ENCODE peak calls at places on chromosomes 7 and 10, in nine cellular contexts. One of them, this sample, is unnamed.

GRCh38 chr7:1369856-1370657 is 89.2 kb downstream of the MICALL2 start:
- DNase-seq in upper lobe of right lung: no peak
- DNase-seq in nephron progenitor cell: no peak
- DNase-seq in upper lobe of left lung: peak
- DNase-seq in hepatocyte: no peak
- DNase-seq in left lung: peak
- DNase-seq in HFF-Myc: no peak
- DNase-seq in dorsolateral prefrontal cortex: no peak
- DNase-seq in H9: no peak
- DNase-seq in this sample: no peak

GRCh38 chr10:94524146-94524545 is 21.4 kb upstream of the HELLS start:
- DNase-seq in H9: no peak
- DNase-seq in hepatocyte: no peak
- DNase-seq in left lung: no peak
- DNase-seq in dorsolateral prefrontal cortex: no peak
- DNase-seq in upper lobe of right lung: no peak
- DNase-seq in nephron progenitor cell: no peak
- DNase-seq in upper lobe of left lung: no peak
- DNase-seq in HFF-Myc: no peak
- DNase-seq in this sample: no peak

GRCh38 chr7:130490888-130491771 is 755 bp upstream of the MEST start:
- DNase-seq in upper lobe of left lung: peak
- DNase-seq in nephron progenitor cell: peak
- DNase-seq in dorsolateral prefrontal cortex: peak
- DNase-seq in left lung: peak
- DNase-seq in hepatocyte: peak
- DNase-seq in H9: peak
- DNase-seq in HFF-Myc: no peak
- DNase-seq in upper lobe of right lung: peak
- DNase-seq in this sample: peak

GRCh38 chr7:139783647-139784385 is 6.0 kb upstream of the HIPK2 start:
- DNase-seq in hepatocyte: no peak
- DNase-seq in upper lobe of right lung: no peak
- DNase-seq in H9: no peak
- DNase-seq in dorsolateral prefrontal cortex: no peak
- DNase-seq in upper lobe of left lung: no peak
- DNase-seq in HFF-Myc: no peak
- DNase-seq in nephron progenitor cell: no peak
- DNase-seq in left lung: no peak
- DNase-seq in this sample: no peak

GRCh38 chr10:12540341-12540781 is 191.0 kb downstream of the CAMK1D start:
- DNase-seq in upper lobe of left lung: no peak
- DNase-seq in left lung: no peak
- DNase-seq in H9: no peak
- DNase-seq in nephron progenitor cell: no peak
- DNase-seq in hepatocyte: no peak
- DNase-seq in dorsolateral prefrontal cortex: no peak
- DNase-seq in upper lobe of right lung: no peak
- DNase-seq in HFF-Myc: no peak
- DNase-seq in this sample: no peak

GRCh38 chr10:56632537-56632936 is 271.5 kb upstream of the ZWINT start:
- DNase-seq in left lung: no peak
- DNase-seq in HFF-Myc: no peak
- DNase-seq in upper lobe of left lung: no peak
- DNase-seq in H9: no peak
- DNase-seq in upper lobe of right lung: no peak
- DNase-seq in dorsolateral prefrontal cortex: no peak
- DNase-seq in nephron progenitor cell: no peak
- DNase-seq in hepatocyte: no peak
- DNase-seq in this sample: no peak

GRCh38 chr10:119283387-119283786 is 76.0 kb downstream of the GRK5 start:
- DNase-seq in nephron progenitor cell: no peak
- DNase-seq in upper lobe of right lung: no peak
- DNase-seq in dorsolateral prefrontal cortex: no peak
- DNase-seq in H9: no peak
- DNase-seq in hepatocyte: no peak
- DNase-seq in HFF-Myc: no peak
- DNase-seq in left lung: no peak
- DNase-seq in upper lobe of left lung: no peak
- DNase-seq in this sample: no peak

GRCh38 chr10:77531441-77532001 is 106.1 kb downstream of the KCNMA1 start:
- DNase-seq in upper lobe of right lung: no peak
- DNase-seq in hepatocyte: peak
- DNase-seq in nephron progenitor cell: no peak
- DNase-seq in HFF-Myc: peak
- DNase-seq in left lung: peak
- DNase-seq in dorsolateral prefrontal cortex: peak
- DNase-seq in H9: no peak
- DNase-seq in upper lobe of left lung: no peak
- DNase-seq in this sample: no peak

DNA sequence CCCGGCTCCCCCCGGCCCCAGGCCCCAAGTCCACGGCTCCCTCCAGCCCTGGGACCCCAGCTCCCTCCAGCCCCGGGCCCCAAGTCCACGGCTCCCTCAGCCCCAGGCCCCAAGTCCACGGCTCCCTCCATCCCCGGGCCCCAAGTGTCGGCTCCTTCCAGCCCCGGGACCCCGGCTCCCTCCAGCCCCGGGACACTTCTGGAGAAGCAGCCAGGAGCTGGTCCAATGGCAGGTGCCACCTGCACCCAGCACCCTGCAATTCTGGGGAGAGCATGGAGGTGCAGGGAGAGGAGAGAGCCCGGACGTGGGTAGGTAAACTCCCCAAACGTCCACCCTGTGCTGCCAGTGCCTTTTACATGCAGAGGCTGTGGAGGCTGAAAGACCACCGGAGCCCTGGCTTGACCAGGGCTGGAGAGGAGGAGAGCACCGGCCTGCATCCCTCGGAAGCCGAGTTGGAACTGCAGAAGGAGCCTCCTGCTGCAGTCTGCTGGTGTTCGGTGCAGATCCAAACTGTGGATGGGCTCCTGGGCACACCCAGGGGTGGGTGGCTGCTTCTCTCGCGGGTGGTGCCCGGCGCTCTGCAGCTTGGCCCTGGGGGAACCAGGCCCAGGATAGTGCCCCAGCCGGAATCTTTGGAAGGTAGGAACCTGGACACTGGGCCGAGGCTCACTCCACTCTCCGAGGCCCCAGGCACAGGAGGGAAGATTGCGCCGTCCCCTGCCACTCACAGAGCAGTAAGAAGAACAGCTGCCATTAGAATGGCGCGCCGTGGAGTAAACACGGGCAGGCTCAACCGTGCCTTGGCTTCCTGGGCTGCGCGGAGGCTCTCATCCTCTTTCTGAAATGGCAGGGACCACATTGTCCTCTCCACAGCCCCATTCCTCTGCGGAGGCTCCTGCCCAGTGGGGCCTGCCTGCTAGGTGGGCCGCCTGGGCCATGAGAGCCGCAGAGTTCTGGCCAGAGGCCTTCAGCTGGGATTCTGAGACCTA is 14.7 kb downstream of the SHH start:
- DNase-seq in upper lobe of right lung: no peak
- DNase-seq in nephron progenitor cell: no peak
- DNase-seq in HFF-Myc: no peak
- DNase-seq in upper lobe of left lung: no peak
- DNase-seq in hepatocyte: no peak
- DNase-seq in dorsolateral prefrontal cortex: peak
- DNase-seq in left lung: peak
- DNase-seq in H9: no peak
- DNase-seq in this sample: no peak
- TF ChIP-seq CTCF in upper lobe of right lung: no peak
- TF ChIP-seq CTCF in nephron progenitor cell: no peak
- TF ChIP-seq CTCF in HFF-Myc: no peak
- TF ChIP-seq CTCF in upper lobe of left lung: no peak
- TF ChIP-seq CTCF in hepatocyte: no peak
- TF ChIP-seq CTCF in dorsolateral prefrontal cortex: no peak
- TF ChIP-seq CTCF in left lung: no peak
- TF ChIP-seq CTCF in H9: no peak
- TF ChIP-seq CTCF in this sample: no peak

GRCh38 chr10:24425151-24425550 is 216.2 kb downstream of the KIAA1217 start:
- DNase-seq in left lung: no peak
- DNase-seq in nephron progenitor cell: no peak
- DNase-seq in upper lobe of left lung: no peak
- DNase-seq in H9: no peak
- DNase-seq in upper lobe of right lung: no peak
- DNase-seq in dorsolateral prefrontal cortex: no peak
- DNase-seq in HFF-Myc: no peak
- DNase-seq in hepatocyte: no peak
- DNase-seq in this sample: no peak

GRCh38 chr10:24432478-24433416 is 223.8 kb downstream of the KIAA1217 start:
- DNase-seq in upper lobe of right lung: no peak
- DNase-seq in H9: no peak
- DNase-seq in upper lobe of left lung: no peak
- DNase-seq in left lung: no peak
- DNase-seq in nephron progenitor cell: no peak
- DNase-seq in hepatocyte: no peak
- DNase-seq in dorsolateral prefrontal cortex: no peak
- DNase-seq in HFF-Myc: no peak
- DNase-seq in this sample: no peak

GRCh38 chr10:24428410-24428782 is 219.5 kb downstream of the KIAA1217 start:
- DNase-seq in left lung: no peak
- DNase-seq in dorsolateral prefrontal cortex: no peak
- DNase-seq in H9: no peak
- DNase-seq in HFF-Myc: no peak
- DNase-seq in upper lobe of right lung: no peak
- DNase-seq in nephron progenitor cell: no peak
- DNase-seq in hepatocyte: no peak
- DNase-seq in upper lobe of left lung: no peak
- DNase-seq in this sample: no peak

GRCh38 chr10:24430591-24430990 is 221.7 kb downstream of the KIAA1217 start:
- DNase-seq in left lung: no peak
- DNase-seq in dorsolateral prefrontal cortex: no peak
- DNase-seq in HFF-Myc: no peak
- DNase-seq in hepatocyte: no peak
- DNase-seq in upper lobe of left lung: no peak
- DNase-seq in nephron progenitor cell: no peak
- DNase-seq in H9: no peak
- DNase-seq in upper lobe of right lung: no peak
- DNase-seq in this sample: no peak

DNA sequence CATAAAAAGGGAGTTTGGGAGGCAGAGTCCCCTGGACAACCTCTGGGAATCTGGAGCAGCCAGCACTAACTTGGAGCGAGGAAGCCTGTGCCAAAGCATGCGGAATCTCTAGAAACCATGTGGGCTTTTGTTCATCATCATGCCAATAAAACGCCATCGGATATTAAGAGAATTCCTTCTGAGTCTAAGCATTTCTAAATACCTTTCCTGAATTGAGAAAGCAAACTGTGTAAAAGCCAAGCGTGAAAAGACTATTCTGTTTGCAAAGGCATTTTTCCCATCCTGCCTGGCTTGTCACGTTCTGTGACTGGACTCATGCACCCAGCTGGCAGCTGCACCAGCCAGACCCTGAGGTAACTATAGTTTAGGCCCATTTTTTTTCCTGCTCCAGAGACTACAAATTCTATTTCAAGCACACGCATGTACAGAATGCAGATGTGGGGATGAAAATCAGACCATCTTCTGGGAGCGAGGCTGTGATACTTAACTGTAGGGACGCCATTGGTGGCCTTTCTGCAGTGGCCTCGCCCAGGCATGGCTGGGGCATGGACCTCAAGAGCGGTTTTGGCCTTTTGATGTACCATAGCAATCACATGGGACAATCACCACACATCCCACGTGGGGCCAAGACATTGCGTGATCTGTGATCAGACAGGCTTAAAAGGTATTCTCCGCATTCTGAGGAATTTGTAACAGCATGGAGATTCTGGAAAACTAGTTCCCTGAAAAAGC is 218.9 kb downstream of the KIAA1217 start:
- DNase-seq in H9: no peak
- DNase-seq in HFF-Myc: no peak
- DNase-seq in upper lobe of right lung: no peak
- DNase-seq in nephron progenitor cell: no peak
- DNase-seq in left lung: no peak
- DNase-seq in upper lobe of left lung: no peak
- DNase-seq in hepatocyte: no peak
- DNase-seq in dorsolateral prefrontal cortex: no peak
- DNase-seq in this sample: no peak
- TF ChIP-seq CTCF in H9: no peak
- TF ChIP-seq CTCF in HFF-Myc: no peak
- TF ChIP-seq CTCF in upper lobe of right lung: no peak
- TF ChIP-seq CTCF in nephron progenitor cell: no peak
- TF ChIP-seq CTCF in left lung: no peak
- TF ChIP-seq CTCF in upper lobe of left lung: no peak
- TF ChIP-seq CTCF in hepatocyte: no peak
- TF ChIP-seq CTCF in dorsolateral prefrontal cortex: no peak
- TF ChIP-seq CTCF in this sample: no peak

GRCh38 chr7:64634406-64635062 is 31.4 kb upstream of the ZNF107 start:
- DNase-seq in dorsolateral prefrontal cortex: no peak
- DNase-seq in hepatocyte: no peak
- DNase-seq in H9: no peak
- DNase-seq in upper lobe of left lung: no peak
- DNase-seq in upper lobe of right lung: no peak
- DNase-seq in HFF-Myc: no peak
- DNase-seq in left lung: no peak
- DNase-seq in nephron progenitor cell: no peak
- DNase-seq in this sample: no peak

GRCh38 chr7:64632029-64632428 is 33.9 kb upstream of the ZNF107 start:
- DNase-seq in hepatocyte: no peak
- DNase-seq in nephron progenitor cell: no peak
- DNase-seq in dorsolateral prefrontal cortex: no peak
- DNase-seq in upper lobe of left lung: no peak
- DNase-seq in left lung: no peak
- DNase-seq in H9: no peak
- DNase-seq in HFF-Myc: no peak
- DNase-seq in upper lobe of right lung: no peak
- DNase-seq in this sample: no peak

GRCh38 chr7:64636386-64636785 is 29.5 kb upstream of the ZNF107 start:
- DNase-seq in upper lobe of right lung: no peak
- DNase-seq in hepatocyte: no peak
- DNase-seq in left lung: no peak
- DNase-seq in dorsolateral prefrontal cortex: no peak
- DNase-seq in nephron progenitor cell: no peak
- DNase-seq in HFF-Myc: no peak
- DNase-seq in H9: no peak
- DNase-seq in upper lobe of left lung: no peak
- DNase-seq in this sample: no peak

GRCh38 chr7:64630496-64630895 is 35.4 kb upstream of the ZNF107 start:
- DNase-seq in HFF-Myc: no peak
- DNase-seq in nephron progenitor cell: no peak
- DNase-seq in upper lobe of right lung: no peak
- DNase-seq in hepatocyte: no peak
- DNase-seq in left lung: no peak
- DNase-seq in upper lobe of left lung: no peak
- DNase-seq in dorsolateral prefrontal cortex: no peak
- DNase-seq in H9: no peak
- DNase-seq in this sample: no peak

DNA sequence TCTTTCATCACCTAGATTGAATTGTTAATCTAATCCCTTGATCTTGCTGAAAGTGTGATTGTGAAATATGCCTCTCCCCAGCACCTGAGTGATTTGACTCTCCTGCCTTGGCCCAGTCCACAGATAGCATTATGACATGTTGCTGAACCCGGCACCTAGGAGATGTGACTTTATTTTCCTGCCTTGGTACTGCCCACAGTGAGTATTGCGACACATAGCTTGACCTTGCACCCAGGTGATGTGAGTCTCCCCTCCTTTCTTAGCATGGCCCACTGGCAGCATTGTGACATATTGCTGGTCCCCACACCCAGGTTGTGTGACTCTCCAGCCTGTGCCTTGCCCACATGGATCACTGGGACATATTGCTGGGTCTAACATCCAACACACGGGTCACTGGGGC is 32.5 kb upstream of the ZNF107 start:
- DNase-seq in dorsolateral prefrontal cortex: no peak
- DNase-seq in hepatocyte: no peak
- DNase-seq in left lung: no peak
- DNase-seq in nephron progenitor cell: no peak
- DNase-seq in HFF-Myc: no peak
- DNase-seq in upper lobe of right lung: no peak
- DNase-seq in H9: no peak
- DNase-seq in upper lobe of left lung: no peak
- DNase-seq in this sample: no peak
- TF ChIP-seq CTCF in dorsolateral prefrontal cortex: no peak
- TF ChIP-seq CTCF in hepatocyte: no peak
- TF ChIP-seq CTCF in left lung: no peak
- TF ChIP-seq CTCF in nephron progenitor cell: no peak
- TF ChIP-seq CTCF in HFF-Myc: no peak
- TF ChIP-seq CTCF in upper lobe of right lung: no peak
- TF ChIP-seq CTCF in H9: no peak
- TF ChIP-seq CTCF in upper lobe of left lung: no peak
- TF ChIP-seq CTCF in this sample: no peak

GRCh38 chr7:100865372-100865911 is 1.7 kb upstream of the TRIP6 start:
- DNase-seq in H9: peak
- DNase-seq in upper lobe of right lung: no peak
- DNase-seq in upper lobe of left lung: no peak
- DNase-seq in HFF-Myc: no peak
- DNase-seq in left lung: no peak
- DNase-seq in hepatocyte: no peak
- DNase-seq in dorsolateral prefrontal cortex: no peak
- DNase-seq in nephron progenitor cell: no peak
- DNase-seq in this sample: no peak
- TF ChIP-seq CTCF in H9: peak
- TF ChIP-seq CTCF in upper lobe of right lung: no peak
- TF ChIP-seq CTCF in upper lobe of left lung: no peak
- TF ChIP-seq CTCF in HFF-Myc: no peak
- TF ChIP-seq CTCF in left lung: no peak
- TF ChIP-seq CTCF in hepatocyte: no peak
- TF ChIP-seq CTCF in dorsolateral prefrontal cortex: no peak
- TF ChIP-seq CTCF in nephron progenitor cell: no peak
- TF ChIP-seq CTCF in this sample: no peak

This sample was measured in progenitor cell of endocrine pancreas.